ENCODE peak calls at places on chromosomes 11 and 22, in five cellular contexts. X is amniotic stem cell, S is pulmonary artery endothelial cell, C is astrocyte of the spinal cord, G is lower lobe of right lung. Q is an unnamed sample.

GRCh38 chr22:18110194-18110943 is at the start of gene TUBA8:
- DNase-seq in X (no peak), S (no peak), C (peak), G (no peak), Q (peak)

GRCh38 chr11:88196393-88196792 is 21.1 kb upstream of the RAB38 start:
- DNase-seq in X (no peak), S (no peak), C (no peak), G (no peak), Q (no peak)

GRCh38 chr22:39962071-39962470 is 1.9 kb downstream of the TMA7B start:
- DNase-seq in X (no peak), S (no peak), C (peak), G (no peak), Q (peak)

GRCh38 chr22:18929459-18929858 is 6.6 kb downstream of the PRODH start:
- DNase-seq in X (no peak), S (no peak), C (no peak), G (no peak), Q (no peak)

GRCh38 chr11:61972796-61973602 is 5.6 kb upstream of the FTH1 start:
- DNase-seq in X (peak), S (no peak), C (peak), G (no peak), Q (peak)

GRCh38 chr11:107741044-107741823 is 29.4 kb upstream of the SLN start:
- DNase-seq in X (no peak), S (peak), C (peak), G (peak), Q (peak)

GRCh38 chr11:1943977-1944376 is 3.2 kb upstream of the MRPL23 start:
- DNase-seq in X (no peak), S (no peak), C (peak), G (peak), Q (no peak)

GRCh38 chr11:57562596-57562995 is 4.9 kb downstream of the UBE2L6 start:
- DNase-seq in X (no peak), S (no peak), C (no peak), G (no peak), Q (no peak)

GRCh38 chr22:26852176-26852575 is 194.8 kb downstream of the MIAT start:
- DNase-seq in X (no peak), S (no peak), C (no peak), G (no peak), Q (no peak)

GRCh38 chr11:65771589-65772112 is 9.1 kb downstream of the AP5B1 start:
- DNase-seq in X (no peak), S (no peak), C (no peak), G (no peak), Q (no peak)

GRCh38 chr22:43883719-43884415 is 7.9 kb downstream of the PNPLA5 start:
- DNase-seq in X (no peak), S (no peak), C (no peak), G (no peak), Q (no peak)

GRCh38 chr11:92332986-92333385 is 108.4 kb downstream of the FAT3 start:
- DNase-seq in X (no peak), S (no peak), C (peak), G (no peak), Q (peak)

GRCh38 chr22:31609716-31610115 is 52.3 kb downstream of the PISD start:
- DNase-seq in X (no peak), S (no peak), C (no peak), G (peak), Q (no peak)

GRCh38 chr11:60634151-60634550 is 65.3 kb upstream of the MS4A8 start:
- DNase-seq in X (no peak), S (no peak), C (no peak), G (no peak), Q (no peak)

GRCh38 chr11:72783144-72783910 is 10.5 kb downstream of the STARD10 start:
- DNase-seq in X (no peak), S (no peak), C (no peak), G (no peak), Q (no peak)

GRCh38 chr11:2092956-2093412 is 46.2 kb downstream of the IGF2 start:
- DNase-seq in X (no peak), S (no peak), C (peak), G (peak), Q (peak)

GRCh38 chr11:72228844-72229231 is 4.3 kb downstream of the INPPL1 start:
- DNase-seq in X (no peak), S (no peak), C (no peak), G (no peak), Q (no peak)

Q was measured in mesenchymal stem cell.